ENCODE peak calls at places on chromosomes 12 and 14, in seven cellular contexts. J, W, R, E, T, I and H are unnamed samples.

GRCh38 chr12:94879542-94879941 is 124.0 kb downstream of the NDUFA12 start:
- DNase-seq in J (no peak), W (no peak), R (peak; percentile 58), E (no peak), T (no peak), I (peak; percentile 25), H (no peak)

GRCh38 chr12:54040148-54040494 is 7.3 kb downstream of the HOXC5 start:
- DNase-seq in J (no peak), W (no peak), R (no peak), E (no peak), T (no peak), I (no peak), H (no peak)

GRCh38 chr12:113347-113746 is 46.8 kb downstream of the IQSEC3 start:
- DNase-seq in J (no peak), W (no peak), R (no peak), E (no peak), T (no peak), I (no peak), H (no peak)

GRCh38 chr12:58387199-58387598 is 445.8 kb downstream of the ATP23 start:
- DNase-seq in J (no peak), W (no peak), R (no peak), E (no peak), T (no peak), I (no peak), H (no peak)

GRCh38 chr12:109892748-109893147 is 7.3 kb upstream of the TCHP start:
- DNase-seq in J (no peak), W (no peak), R (no peak), E (no peak), T (no peak), I (peak; percentile 39), H (no peak)

GRCh38 chr14:73997944-73998451 is 21.1 kb downstream of the ENTPD5 start:
- DNase-seq in J (no peak), W (no peak), R (no peak), E (no peak), T (no peak), I (no peak), H (no peak)

GRCh38 chr12:48340891-48341290 is 9.8 kb downstream of the ZNF641 start:
- DNase-seq in J (no peak), W (no peak), R (no peak), E (no peak), T (no peak), I (no peak), H (no peak)

GRCh38 chr12:1838223-1838993 is 18.0 kb downstream of the LRTM2 start:
- DNase-seq in J (no peak), W (no peak), R (no peak), E (no peak), T (no peak), I (no peak), H (no peak)

GRCh38 chr14:94536836-94537235 is 24.4 kb upstream of the SERPINA4 start:
- DNase-seq in J (no peak), W (no peak), R (no peak), E (no peak), T (no peak), I (peak; percentile 14), H (no peak)

GRCh38 chr14:96571311-96571710 is 69.1 kb downstream of the PAPOLA start:
- DNase-seq in J (no peak), W (no peak), R (no peak), E (no peak), T (no peak), I (no peak), H (no peak)

GRCh38 chr14:76337619-76338545 is 38.1 kb upstream of the ESRRB start:
- DNase-seq in J (no peak), W (no peak), R (no peak), E (no peak), T (no peak), I (no peak), H (no peak)

GRCh38 chr14:54567224-54567633 is 301 bp downstream of the SAMD4A start:
- DNase-seq in J (no peak), W (no peak), R (peak; percentile 31), E (no peak), T (no peak), I (no peak), H (no peak)

GRCh38 chr12:127998936-127999467 is 268.0 kb upstream of the TMEM132C start:
- DNase-seq in J (no peak), W (no peak), R (no peak), E (no peak), T (no peak), I (no peak), H (no peak)

GRCh38 chr14:29925106-29925722 is 2.4 kb downstream of the PRKD1 start:
- DNase-seq in J (no peak), W (no peak), R (peak; percentile 20), E (no peak), T (no peak), I (no peak), H (no peak)

GRCh38 chr14:61569783-61570182 is 125.5 kb upstream of the HIF1A start:
- DNase-seq in J (no peak), W (peak; percentile 98), R (no peak), E (no peak), T (peak; percentile 26), I (peak; percentile 67), H (no peak)

GRCh38 chr12:105477873-105478272 is 147.4 kb downstream of the C12orf75 start:
- DNase-seq in J (no peak), W (no peak), R (no peak), E (no peak), T (no peak), I (no peak), H (no peak)

GRCh38 chr12:5803532-5803931 is 141.5 kb downstream of the ANO2 start:
- DNase-seq in J (no peak), W (no peak), R (no peak), E (no peak), T (no peak), I (no peak), H (no peak)

GRCh38 chr12:93089805-93090569 is 160.9 kb upstream of the EEA1 start:
- DNase-seq in J (no peak), W (peak; percentile 53), R (no peak), E (no peak), T (no peak), I (peak; percentile 27), H (no peak)

GRCh38 chr12:81692008-81692407 is 67.1 kb downstream of the PPFIA2 start:
- DNase-seq in J (no peak), W (no peak), R (peak; percentile 21), E (no peak), T (no peak), I (no peak), H (no peak)

GRCh38 chr14:59482471-59483331 is 1.5 kb downstream of the L3HYPDH start:
- DNase-seq in J (no peak), W (peak; percentile 82), R (no peak), E (no peak), T (no peak), I (no peak), H (no peak)

GRCh38 chr14:31677630-31678029 is 116.4 kb downstream of the NUBPL start:
- DNase-seq in J (no peak), W (no peak), R (no peak), E (no peak), T (no peak), I (no peak), H (no peak)

GRCh38 chr14:67653651-67654280 is 20.7 kb downstream of the VTI1B start:
- DNase-seq in J (no peak), W (peak; percentile 71), R (no peak), E (no peak), T (no peak), I (no peak), H (no peak)

GRCh38 chr14:42112108-42112507 is 505.4 kb downstream of the LRFN5 start:
- DNase-seq in J (no peak), W (peak; percentile 18), R (no peak), E (no peak), T (no peak), I (no peak), H (no peak)

GRCh38 chr14:105980224-105980623 is 453.8 kb downstream of the TMEM121 start:
- DNase-seq in J (no peak), W (no peak), R (no peak), E (no peak), T (no peak), I (no peak), H (no peak)

GRCh38 chr14:55802986-55803431 is 223.0 kb downstream of the KTN1 start:
- DNase-seq in J (no peak), W (no peak), R (no peak), E (no peak), T (no peak), I (no peak), H (no peak)

GRCh38 chr12:1474059-1474537 is 120.3 kb downstream of the FBXL14 start:
- DNase-seq in J (no peak), W (peak; percentile 91), R (no peak), E (no peak), T (no peak), I (no peak), H (no peak)

GRCh38 chr14:102280376-102280962 is 24.5 kb downstream of the MOK start:
- DNase-seq in J (no peak), W (peak; percentile 98), R (no peak), E (no peak), T (no peak), I (no peak), H (no peak)

GRCh38 chr12:69988601-69989194 is 163.7 kb downstream of the MYRFL start:
- DNase-seq in J (no peak), W (no peak), R (no peak), E (no peak), T (no peak), I (no peak), H (no peak)

GRCh38 chr12:113298861-113299545 is 35.9 kb downstream of the SLC8B1 start:
- DNase-seq in J (no peak), W (no peak), R (no peak), E (no peak), T (no peak), I (no peak), H (peak; percentile 41)

GRCh38 chr12:6281081-6281809 is 29.2 kb upstream of the PLEKHG6 start:
- DNase-seq in J (no peak), W (no peak), R (no peak), E (no peak), T (no peak), I (no peak), H (no peak)

GRCh38 chr12:19248929-19249602 is 119.5 kb downstream of the PLEKHA5 start:
- DNase-seq in J (no peak), W (no peak), R (no peak), E (no peak), T (no peak), I (no peak), H (no peak)

GRCh38 chr12:130698106-130698505 is 18.0 kb downstream of the RIMBP2 start:
- DNase-seq in J (no peak), W (no peak), R (no peak), E (no peak), T (no peak), I (no peak), H (no peak)

GRCh38 chr12:100675432-100675831 is 101.9 kb downstream of the GAS2L3 start:
- DNase-seq in J (no peak), W (peak; percentile 5), R (no peak), E (no peak), T (no peak), I (peak; percentile 7), H (peak; percentile 4)

GRCh38 chr12:3041558-3042164 is 35.5 kb upstream of the TSPAN9 start:
- DNase-seq in J (no peak), W (peak; percentile 8), R (peak; percentile 90), E (peak; percentile 50), T (peak; percentile 14), I (peak; percentile 71), H (peak; percentile 59)

GRCh38 chr12:113747048-113747447 is 219.1 kb downstream of the RBM19 start:
- DNase-seq in J (no peak), W (no peak), R (peak; percentile 58), E (no peak), T (no peak), I (no peak), H (no peak)